ENCODE peak calls at places on chromosome 2, in four cellular contexts. One of them, this sample, is unnamed. For H3K4me1, the result is how much of the 10 kb centered on the place peaks cover.

GRCh38 chr2:69017080-69017479 is 4.1 kb downstream of the ANTXR1 start:
- DNase-seq in transverse colon: no peak
- DNase-seq in CD8-positive, alpha-beta T cell: no peak
- DNase-seq in fibroblast of lung: peak
- DNase-seq in this sample: no peak

GRCh38 chr2:41698787-41699422 is 348.9 kb upstream of the PKDCC start:
- DNase-seq in transverse colon: peak
- DNase-seq in CD8-positive, alpha-beta T cell: peak
- DNase-seq in fibroblast of lung: peak
- DNase-seq in this sample: no peak

GRCh38 chr2:231597014-231597611 is 4.4 kb downstream of the TEX44 start:
- DNase-seq in transverse colon: no peak
- DNase-seq in CD8-positive, alpha-beta T cell: no peak
- DNase-seq in fibroblast of lung: peak
- DNase-seq in this sample: no peak

GRCh38 chr2:30641765-30642341 is 165.4 kb downstream of the CAPN13 start:
- DNase-seq in transverse colon: no peak
- DNase-seq in CD8-positive, alpha-beta T cell: no peak
- DNase-seq in fibroblast of lung: no peak
- DNase-seq in this sample: no peak

GRCh38 chr2:143574069-143574468 is 444.9 kb downstream of the ARHGAP15 start:
- DNase-seq in transverse colon: no peak
- DNase-seq in CD8-positive, alpha-beta T cell: no peak
- DNase-seq in fibroblast of lung: no peak
- DNase-seq in this sample: no peak

GRCh38 chr2:46230115-46230571 is 67.1 kb upstream of the EPAS1 start:
- DNase-seq in transverse colon: no peak
- DNase-seq in CD8-positive, alpha-beta T cell: no peak
- DNase-seq in fibroblast of lung: peak
- DNase-seq in this sample: no peak

GRCh38 chr2:81171447-81171846 is 866.9 kb upstream of the LRRTM1 start:
- DNase-seq in transverse colon: no peak
- DNase-seq in CD8-positive, alpha-beta T cell: no peak
- DNase-seq in fibroblast of lung: no peak
- DNase-seq in this sample: no peak

GRCh38 chr2:43176449-43176848 is 50.0 kb downstream of the ZFP36L2 start:
- DNase-seq in transverse colon: no peak
- DNase-seq in CD8-positive, alpha-beta T cell: no peak
- DNase-seq in fibroblast of lung: no peak
- DNase-seq in this sample: no peak

GRCh38 chr2:238161291-238162051 is 2.7 kb downstream of the ERFE start:
- DNase-seq in transverse colon: no peak
- DNase-seq in CD8-positive, alpha-beta T cell: no peak
- DNase-seq in fibroblast of lung: no peak
- DNase-seq in this sample: no peak

GRCh38 chr2:228516019-228516418 is 334.5 kb upstream of the SPHKAP start:
- DNase-seq in transverse colon: no peak
- DNase-seq in CD8-positive, alpha-beta T cell: no peak
- DNase-seq in fibroblast of lung: no peak
- DNase-seq in this sample: no peak

GRCh38 chr2:84288335-84288734 is 170.7 kb downstream of the SUCLG1 start:
- DNase-seq in transverse colon: no peak
- DNase-seq in CD8-positive, alpha-beta T cell: no peak
- DNase-seq in fibroblast of lung: no peak
- DNase-seq in this sample: no peak

GRCh38 chr2:178865121-178865520 is 57.9 kb upstream of the TTN start:
- DNase-seq in transverse colon: no peak
- DNase-seq in CD8-positive, alpha-beta T cell: no peak
- DNase-seq in fibroblast of lung: peak
- DNase-seq in this sample: no peak

GRCh38 chr2:215002500-215002899 is 135.9 kb downstream of the ABCA12 start:
- DNase-seq in transverse colon: no peak
- DNase-seq in CD8-positive, alpha-beta T cell: no peak
- DNase-seq in fibroblast of lung: peak
- DNase-seq in this sample: no peak

GRCh38 chr2:42835577-42836371 is 43.4 kb upstream of the HAAO start:
- DNase-seq in transverse colon: peak
- DNase-seq in CD8-positive, alpha-beta T cell: no peak
- DNase-seq in fibroblast of lung: peak
- DNase-seq in this sample: no peak

GRCh38 chr2:149572102-149572953 is 15.2 kb downstream of the MMADHC start:
- DNase-seq in transverse colon: no peak
- DNase-seq in CD8-positive, alpha-beta T cell: no peak
- DNase-seq in fibroblast of lung: no peak
- DNase-seq in this sample: no peak

GRCh38 chr2:216188956-216189355 is 79.8 kb downstream of the XRCC5 start:
- DNase-seq in transverse colon: no peak
- DNase-seq in CD8-positive, alpha-beta T cell: no peak
- DNase-seq in fibroblast of lung: peak
- DNase-seq in this sample: no peak

GRCh38 chr2:133977385-133977784 is 276.5 kb upstream of the MGAT5 start:
- DNase-seq in transverse colon: no peak
- DNase-seq in CD8-positive, alpha-beta T cell: no peak
- DNase-seq in fibroblast of lung: no peak
- DNase-seq in this sample: no peak

DNA sequence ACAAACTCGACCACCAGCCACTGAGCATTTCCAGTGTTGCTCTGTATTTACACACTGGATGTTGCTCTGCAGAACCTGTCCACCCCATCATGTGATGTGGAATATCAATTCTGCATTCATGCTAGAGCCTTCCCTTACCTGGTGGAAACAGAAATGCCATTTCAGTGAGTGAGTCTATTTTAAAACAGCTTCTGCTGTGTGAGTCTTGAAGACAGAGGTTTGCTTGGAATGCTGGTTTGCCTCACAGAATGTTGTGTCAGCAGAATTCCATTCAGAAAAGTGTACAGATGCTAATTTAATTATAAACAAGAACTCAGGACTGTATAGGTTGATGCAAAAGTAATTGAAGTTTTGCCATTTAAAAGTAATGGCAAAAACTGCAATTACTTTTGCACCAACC is 118.3 kb downstream of the MAP3K20 start:
- DNase-seq in transverse colon: no peak
- DNase-seq in CD8-positive, alpha-beta T cell: no peak
- DNase-seq in fibroblast of lung: peak
- DNase-seq in this sample: no peak
- H3K4me1 ChIP-seq in transverse colon: under half
- H3K4me1 ChIP-seq in CD8-positive, alpha-beta T cell: under half
- H3K4me1 ChIP-seq in fibroblast of lung: under half
- H3K4me1 ChIP-seq in this sample: under half

GRCh38 chr2:97765933-97766332 is 52.6 kb downstream of the ZAP70 start:
- DNase-seq in transverse colon: no peak
- DNase-seq in CD8-positive, alpha-beta T cell: no peak
- DNase-seq in fibroblast of lung: no peak
- DNase-seq in this sample: no peak

GRCh38 chr2:97763176-97763845 is 49.9 kb downstream of the ZAP70 start:
- DNase-seq in transverse colon: no peak
- DNase-seq in CD8-positive, alpha-beta T cell: no peak
- DNase-seq in fibroblast of lung: no peak
- DNase-seq in this sample: no peak

GRCh38 chr2:97761192-97761591 is 47.8 kb downstream of the ZAP70 start:
- DNase-seq in transverse colon: no peak
- DNase-seq in CD8-positive, alpha-beta T cell: peak
- DNase-seq in fibroblast of lung: no peak
- DNase-seq in this sample: peak

GRCh38 chr2:97766567-97766966 is 53.2 kb downstream of the ZAP70 start:
- DNase-seq in transverse colon: no peak
- DNase-seq in CD8-positive, alpha-beta T cell: no peak
- DNase-seq in fibroblast of lung: no peak
- DNase-seq in this sample: no peak

GRCh38 chr2:97764559-97765263 is 51.3 kb downstream of the ZAP70 start:
- DNase-seq in transverse colon: no peak
- DNase-seq in CD8-positive, alpha-beta T cell: no peak
- DNase-seq in fibroblast of lung: no peak
- DNase-seq in this sample: no peak
- H3K4me1 ChIP-seq in transverse colon: under half
- H3K4me1 ChIP-seq in CD8-positive, alpha-beta T cell: under half
- H3K4me1 ChIP-seq in fibroblast of lung: under half
- H3K4me1 ChIP-seq in this sample: under half

DNA sequence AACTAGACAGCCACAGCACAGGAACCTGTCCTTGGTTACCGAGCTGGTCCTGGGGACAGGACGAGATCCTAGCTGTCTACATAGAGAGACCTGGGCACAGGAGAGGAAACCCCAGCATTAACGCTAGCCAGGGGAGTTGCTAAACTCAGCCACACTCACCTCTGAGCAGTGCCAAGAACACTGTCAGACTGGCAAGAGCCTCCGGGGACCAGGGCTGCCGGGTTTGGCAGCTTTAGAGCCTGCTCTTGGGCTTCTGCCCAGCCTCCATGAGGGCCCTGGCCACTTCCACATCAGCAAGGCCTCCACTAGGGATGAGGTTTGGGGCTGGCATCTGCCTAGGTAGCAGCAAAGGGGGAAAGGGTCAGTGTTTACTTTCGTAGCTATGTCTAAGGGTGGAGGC is 6.7 kb downstream of the TMBIM1 start:
- DNase-seq in transverse colon: no peak
- DNase-seq in CD8-positive, alpha-beta T cell: no peak
- DNase-seq in fibroblast of lung: peak
- DNase-seq in this sample: no peak
- H3K4me1 ChIP-seq in transverse colon: half or more
- H3K4me1 ChIP-seq in CD8-positive, alpha-beta T cell: half or more
- H3K4me1 ChIP-seq in fibroblast of lung: half or more
- H3K4me1 ChIP-seq in this sample: half or more

DNA sequence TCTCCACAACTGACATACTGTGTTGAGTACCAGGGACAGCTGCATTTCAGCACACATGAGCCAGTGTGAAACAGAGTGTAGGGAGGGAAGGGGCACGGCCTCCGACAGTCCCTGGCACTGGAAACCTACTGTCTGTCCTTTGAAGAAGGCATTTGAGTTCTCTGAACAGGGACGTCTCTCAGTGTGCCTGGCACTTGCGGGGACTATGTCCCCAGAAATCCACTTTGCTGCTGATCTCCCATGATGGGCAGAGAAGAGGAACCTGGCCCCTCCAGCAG is 48.1 kb downstream of the PLB1 start:
- DNase-seq in transverse colon: no peak
- DNase-seq in CD8-positive, alpha-beta T cell: no peak
- DNase-seq in fibroblast of lung: no peak
- DNase-seq in this sample: no peak
- H3K4me1 ChIP-seq in transverse colon: under half
- H3K4me1 ChIP-seq in CD8-positive, alpha-beta T cell: under half
- H3K4me1 ChIP-seq in fibroblast of lung: under half
- H3K4me1 ChIP-seq in this sample: under half

DNA sequence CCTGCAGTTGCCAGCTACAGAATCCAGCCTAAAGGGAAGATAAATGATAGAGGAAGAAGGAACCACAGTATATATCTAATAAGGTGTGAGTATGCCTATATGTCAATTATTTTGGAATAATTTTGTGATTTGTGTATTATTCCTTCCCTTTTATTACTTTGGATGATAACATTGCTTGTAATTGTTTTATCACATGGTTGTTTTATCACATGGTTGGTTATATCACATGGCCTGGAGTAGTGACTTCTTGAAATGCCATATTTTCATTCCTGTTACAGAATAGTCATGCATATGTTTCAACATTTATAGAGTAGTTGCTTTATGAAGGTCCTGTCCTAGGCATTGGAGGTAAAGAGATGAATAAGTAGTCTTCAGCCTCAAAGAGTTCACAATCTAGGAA is 3.0 kb downstream of the AGPS start:
- DNase-seq in transverse colon: no peak
- DNase-seq in CD8-positive, alpha-beta T cell: no peak
- DNase-seq in fibroblast of lung: no peak
- DNase-seq in this sample: no peak
- H3K4me1 ChIP-seq in transverse colon: under half
- H3K4me1 ChIP-seq in CD8-positive, alpha-beta T cell: under half
- H3K4me1 ChIP-seq in fibroblast of lung: under half
- H3K4me1 ChIP-seq in this sample: half or more

GRCh38 chr2:60525859-60526258 is 27.6 kb downstream of the BCL11A start:
- DNase-seq in transverse colon: no peak
- DNase-seq in CD8-positive, alpha-beta T cell: no peak
- DNase-seq in fibroblast of lung: no peak
- DNase-seq in this sample: no peak
- H3K4me1 ChIP-seq in transverse colon: under half
- H3K4me1 ChIP-seq in CD8-positive, alpha-beta T cell: under half
- H3K4me1 ChIP-seq in fibroblast of lung: under half
- H3K4me1 ChIP-seq in this sample: under half

GRCh38 chr2:61176755-61177726 is 15.1 kb downstream of the C2orf74 start:
- DNase-seq in transverse colon: peak
- DNase-seq in CD8-positive, alpha-beta T cell: peak
- DNase-seq in fibroblast of lung: peak
- DNase-seq in this sample: peak

GRCh38 chr2:61180686-61181085 is 18.7 kb downstream of the C2orf74 start:
- DNase-seq in transverse colon: no peak
- DNase-seq in CD8-positive, alpha-beta T cell: no peak
- DNase-seq in fibroblast of lung: no peak
- DNase-seq in this sample: no peak

GRCh38 chr2:61178603-61179545 is 16.9 kb downstream of the C2orf74 start:
- DNase-seq in transverse colon: no peak
- DNase-seq in CD8-positive, alpha-beta T cell: no peak
- DNase-seq in fibroblast of lung: peak
- DNase-seq in this sample: no peak

GRCh38 chr2:61179701-61180639 is 18.0 kb downstream of the C2orf74 start:
- DNase-seq in transverse colon: no peak
- DNase-seq in CD8-positive, alpha-beta T cell: no peak
- DNase-seq in fibroblast of lung: peak
- DNase-seq in this sample: no peak

DNA sequence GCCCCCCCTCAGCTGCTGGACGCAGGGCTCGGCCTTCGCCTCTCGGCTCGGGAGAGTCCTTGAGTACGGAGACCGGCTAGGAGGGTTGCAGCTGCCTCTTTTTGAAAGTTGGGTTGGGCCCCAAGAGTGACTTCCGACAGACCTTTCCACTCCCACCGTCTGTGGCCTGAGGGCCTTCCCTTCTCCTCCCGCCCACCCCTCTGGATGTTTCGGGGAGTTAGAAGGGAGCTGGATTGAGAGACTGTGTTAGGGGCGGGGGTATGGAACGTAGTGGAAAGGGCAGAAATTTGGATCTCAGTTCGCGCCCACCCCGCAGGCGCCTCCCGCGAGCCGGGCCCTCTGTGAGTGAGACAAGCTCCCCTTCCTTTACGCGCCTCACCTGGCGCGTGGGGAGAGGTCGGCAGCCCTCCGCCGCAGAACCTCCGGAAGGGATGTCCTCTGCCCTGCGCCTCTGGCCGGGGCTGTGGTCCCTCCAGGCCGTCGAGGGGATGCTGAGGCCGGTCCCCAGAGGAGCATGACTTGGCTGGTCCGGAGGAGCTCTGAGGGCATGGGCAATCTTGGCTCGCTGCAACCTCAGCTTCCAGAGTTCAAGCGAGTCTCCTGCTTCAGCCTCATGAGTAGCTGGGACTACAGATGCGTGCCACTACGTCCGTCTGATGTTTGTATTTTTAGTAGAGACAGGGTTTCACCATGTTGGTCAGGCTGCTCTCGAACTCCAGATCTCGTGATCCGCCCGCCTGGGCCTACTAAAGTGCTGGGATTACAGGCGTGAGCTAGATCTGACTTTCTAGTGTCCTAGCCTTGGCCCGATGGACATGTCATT is 15.9 kb downstream of the C2orf74 start:
- DNase-seq in transverse colon: peak
- DNase-seq in CD8-positive, alpha-beta T cell: peak
- DNase-seq in fibroblast of lung: peak
- DNase-seq in this sample: peak
- H3K4me1 ChIP-seq in transverse colon: under half
- H3K4me1 ChIP-seq in CD8-positive, alpha-beta T cell: half or more
- H3K4me1 ChIP-seq in fibroblast of lung: under half
- H3K4me1 ChIP-seq in this sample: half or more

This sample was measured in CD4-positive, alpha-beta memory T cell.